ENCODE peak calls at places on chromosomes 1 and 21, in six cellular contexts. One of them, this sample, is unnamed.

GRCh38 chr21:34865922-34866271 is 183.2 kb downstream of the RUNX1 start:
- DNase-seq in IMR-90: no peak
- DNase-seq in PC-9: peak
- DNase-seq in CD8-positive, alpha-beta T cell: no peak
- DNase-seq in body of pancreas: no peak
- DNase-seq in GM23338: peak
- DNase-seq in this sample: no peak

GRCh38 chr21:38343691-38344090 is 86.9 kb downstream of the KCNJ15 start:
- DNase-seq in CD8-positive, alpha-beta T cell: no peak
- DNase-seq in IMR-90: peak
- DNase-seq in PC-9: no peak
- DNase-seq in GM23338: no peak
- DNase-seq in body of pancreas: peak
- DNase-seq in this sample: no peak

GRCh38 chr21:36245115-36245514 is 74.9 kb upstream of the MORC3 start:
- DNase-seq in body of pancreas: no peak
- DNase-seq in IMR-90: no peak
- DNase-seq in PC-9: no peak
- DNase-seq in GM23338: no peak
- DNase-seq in CD8-positive, alpha-beta T cell: no peak
- DNase-seq in this sample: no peak

GRCh38 chr1:156540955-156541354 is 31.4 kb downstream of the IQGAP3 start:
- DNase-seq in GM23338: no peak
- DNase-seq in PC-9: no peak
- DNase-seq in body of pancreas: no peak
- DNase-seq in IMR-90: peak
- DNase-seq in CD8-positive, alpha-beta T cell: no peak
- DNase-seq in this sample: no peak

GRCh38 chr1:9690440-9691107 is 39.0 kb downstream of the PIK3CD start:
- DNase-seq in CD8-positive, alpha-beta T cell: no peak
- DNase-seq in IMR-90: no peak
- DNase-seq in PC-9: no peak
- DNase-seq in body of pancreas: no peak
- DNase-seq in GM23338: peak
- DNase-seq in this sample: no peak

GRCh38 chr1:8392522-8392921 is 74.6 kb downstream of the SLC45A1 start:
- DNase-seq in IMR-90: no peak
- DNase-seq in body of pancreas: no peak
- DNase-seq in GM23338: no peak
- DNase-seq in PC-9: no peak
- DNase-seq in CD8-positive, alpha-beta T cell: no peak
- DNase-seq in this sample: no peak

GRCh38 chr1:44924835-44925464 is 61.4 kb downstream of the EIF2B3 start:
- DNase-seq in body of pancreas: no peak
- DNase-seq in CD8-positive, alpha-beta T cell: no peak
- DNase-seq in GM23338: peak
- DNase-seq in PC-9: peak
- DNase-seq in IMR-90: peak
- DNase-seq in this sample: no peak

GRCh38 chr1:226637147-226637935 is 88.8 kb downstream of the STUM start:
- DNase-seq in CD8-positive, alpha-beta T cell: no peak
- DNase-seq in body of pancreas: no peak
- DNase-seq in PC-9: no peak
- DNase-seq in IMR-90: no peak
- DNase-seq in GM23338: peak
- DNase-seq in this sample: no peak

GRCh38 chr1:93702828-93703183 is 21.2 kb upstream of the BCAR3 start:
- DNase-seq in body of pancreas: no peak
- DNase-seq in CD8-positive, alpha-beta T cell: no peak
- DNase-seq in GM23338: no peak
- DNase-seq in IMR-90: no peak
- DNase-seq in PC-9: no peak
- DNase-seq in this sample: no peak
- H3K27ac ChIP-seq in body of pancreas: no peak
- H3K27ac ChIP-seq in CD8-positive, alpha-beta T cell: no peak
- H3K27ac ChIP-seq in GM23338: no peak
- H3K27ac ChIP-seq in IMR-90: no peak
- H3K27ac ChIP-seq in PC-9: peak
- H3K27ac ChIP-seq in this sample: peak

GRCh38 chr1:47228644-47229030 is 3.4 kb downstream of the TAL1 start:
- DNase-seq in PC-9: no peak
- DNase-seq in IMR-90: no peak
- DNase-seq in CD8-positive, alpha-beta T cell: no peak
- DNase-seq in body of pancreas: no peak
- DNase-seq in GM23338: no peak
- DNase-seq in this sample: no peak
- H3K27ac ChIP-seq in PC-9: no peak
- H3K27ac ChIP-seq in IMR-90: no peak
- H3K27ac ChIP-seq in CD8-positive, alpha-beta T cell: no peak
- H3K27ac ChIP-seq in body of pancreas: no peak
- H3K27ac ChIP-seq in GM23338: no peak
- H3K27ac ChIP-seq in this sample: no peak

GRCh38 chr1:161119017-161119378 is 1.1 kb downstream of the NIT1 start:
- DNase-seq in CD8-positive, alpha-beta T cell: no peak
- DNase-seq in PC-9: no peak
- DNase-seq in GM23338: peak
- DNase-seq in IMR-90: no peak
- DNase-seq in body of pancreas: peak
- DNase-seq in this sample: no peak

GRCh38 chr1:161117681-161118581 is at the start of the genes NIT1 and PFDN2:
- DNase-seq in IMR-90: peak
- DNase-seq in PC-9: peak
- DNase-seq in GM23338: peak
- DNase-seq in body of pancreas: peak
- DNase-seq in CD8-positive, alpha-beta T cell: peak
- DNase-seq in this sample: no peak

GRCh38 chr1:161121042-161121441 is 3.1 kb downstream of the NIT1 start:
- DNase-seq in GM23338: no peak
- DNase-seq in PC-9: no peak
- DNase-seq in IMR-90: no peak
- DNase-seq in body of pancreas: no peak
- DNase-seq in CD8-positive, alpha-beta T cell: no peak
- DNase-seq in this sample: no peak

GRCh38 chr1:161121838-161122237 is 3.9 kb downstream of the NIT1 start:
- DNase-seq in IMR-90: no peak
- DNase-seq in body of pancreas: no peak
- DNase-seq in PC-9: no peak
- DNase-seq in CD8-positive, alpha-beta T cell: no peak
- DNase-seq in GM23338: no peak
- DNase-seq in this sample: no peak

GRCh38 chr1:161119379-161120061 is 1.6 kb downstream of the NIT1 start:
- DNase-seq in body of pancreas: peak
- DNase-seq in IMR-90: peak
- DNase-seq in CD8-positive, alpha-beta T cell: peak
- DNase-seq in GM23338: peak
- DNase-seq in PC-9: no peak
- DNase-seq in this sample: peak
- H3K27ac ChIP-seq in body of pancreas: peak
- H3K27ac ChIP-seq in IMR-90: no peak
- H3K27ac ChIP-seq in CD8-positive, alpha-beta T cell: peak
- H3K27ac ChIP-seq in GM23338: peak
- H3K27ac ChIP-seq in PC-9: peak
- H3K27ac ChIP-seq in this sample: peak

DNA sequence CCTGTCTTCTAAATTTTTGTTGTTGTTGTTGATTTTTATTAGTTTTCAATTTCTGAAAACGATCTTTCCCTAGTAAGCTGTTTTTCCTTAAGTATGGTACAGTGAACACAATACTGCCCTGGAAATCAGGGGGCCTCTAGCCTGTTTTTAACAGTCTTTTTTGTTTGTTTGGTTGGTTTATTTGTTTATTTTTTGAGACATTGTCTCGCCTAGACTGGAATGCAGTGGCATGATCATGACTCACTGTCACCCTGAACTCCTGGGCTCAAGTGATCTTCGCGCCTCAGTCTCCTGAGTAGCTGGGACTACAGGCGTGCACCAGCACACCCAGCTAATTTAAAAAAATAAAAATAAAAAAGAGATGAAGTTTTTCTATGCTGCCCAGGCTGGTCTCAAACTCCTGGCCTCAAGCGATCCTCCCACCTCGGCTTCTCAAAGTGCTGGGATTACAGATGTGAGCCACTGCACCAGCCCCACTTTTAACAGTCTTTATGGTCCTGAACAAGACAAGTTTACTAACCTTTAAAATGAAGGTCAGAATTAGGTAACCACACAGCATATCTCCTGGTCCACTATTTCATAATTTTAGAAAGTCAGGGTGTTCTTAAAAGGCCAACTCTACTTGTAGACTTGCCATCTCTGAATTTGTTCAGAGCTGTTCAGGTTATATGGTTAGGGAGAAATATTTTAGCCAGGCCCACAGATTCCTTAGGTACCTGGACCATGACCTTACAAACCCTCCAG is 35.4 kb downstream of the TBCE start:
- DNase-seq in CD8-positive, alpha-beta T cell: no peak
- DNase-seq in GM23338: no peak
- DNase-seq in PC-9: peak
- DNase-seq in IMR-90: no peak
- DNase-seq in body of pancreas: no peak
- DNase-seq in this sample: no peak
- H3K27ac ChIP-seq in CD8-positive, alpha-beta T cell: no peak
- H3K27ac ChIP-seq in GM23338: peak
- H3K27ac ChIP-seq in PC-9: peak
- H3K27ac ChIP-seq in IMR-90: no peak
- H3K27ac ChIP-seq in body of pancreas: no peak
- H3K27ac ChIP-seq in this sample: peak

GRCh38 chr1:30968220-30968971 is 59.8 kb upstream of the SDC3 start:
- DNase-seq in body of pancreas: no peak
- DNase-seq in IMR-90: no peak
- DNase-seq in PC-9: no peak
- DNase-seq in CD8-positive, alpha-beta T cell: no peak
- DNase-seq in GM23338: no peak
- DNase-seq in this sample: no peak
- H3K27ac ChIP-seq in body of pancreas: no peak
- H3K27ac ChIP-seq in IMR-90: peak
- H3K27ac ChIP-seq in PC-9: no peak
- H3K27ac ChIP-seq in CD8-positive, alpha-beta T cell: no peak
- H3K27ac ChIP-seq in GM23338: peak
- H3K27ac ChIP-seq in this sample: no peak

GRCh38 chr1:201582977-201583376 is 44.0 kb downstream of the NAV1 start:
- DNase-seq in CD8-positive, alpha-beta T cell: no peak
- DNase-seq in IMR-90: no peak
- DNase-seq in PC-9: no peak
- DNase-seq in body of pancreas: no peak
- DNase-seq in GM23338: no peak
- DNase-seq in this sample: no peak
- H3K27ac ChIP-seq in CD8-positive, alpha-beta T cell: no peak
- H3K27ac ChIP-seq in IMR-90: peak
- H3K27ac ChIP-seq in PC-9: no peak
- H3K27ac ChIP-seq in body of pancreas: no peak
- H3K27ac ChIP-seq in GM23338: no peak
- H3K27ac ChIP-seq in this sample: no peak

GRCh38 chr21:45304945-45305344 is 17.2 kb upstream of the POFUT2 start:
- DNase-seq in GM23338: no peak
- DNase-seq in IMR-90: no peak
- DNase-seq in body of pancreas: no peak
- DNase-seq in CD8-positive, alpha-beta T cell: peak
- DNase-seq in PC-9: no peak
- DNase-seq in this sample: no peak

GRCh38 chr21:45305831-45306230 is 18.1 kb upstream of the POFUT2 start:
- DNase-seq in GM23338: no peak
- DNase-seq in body of pancreas: peak
- DNase-seq in PC-9: no peak
- DNase-seq in IMR-90: no peak
- DNase-seq in CD8-positive, alpha-beta T cell: no peak
- DNase-seq in this sample: no peak

GRCh38 chr21:45308211-45309068 is 20.7 kb upstream of the POFUT2 start:
- DNase-seq in GM23338: no peak
- DNase-seq in IMR-90: peak
- DNase-seq in body of pancreas: no peak
- DNase-seq in CD8-positive, alpha-beta T cell: no peak
- DNase-seq in PC-9: no peak
- DNase-seq in this sample: no peak

GRCh38 chr21:45306832-45307571 is 19.3 kb upstream of the POFUT2 start:
- DNase-seq in body of pancreas: peak
- DNase-seq in IMR-90: peak
- DNase-seq in PC-9: no peak
- DNase-seq in CD8-positive, alpha-beta T cell: no peak
- DNase-seq in GM23338: no peak
- DNase-seq in this sample: no peak

GRCh38 chr21:45306453-45306831 is 18.7 kb upstream of the POFUT2 start:
- DNase-seq in CD8-positive, alpha-beta T cell: no peak
- DNase-seq in PC-9: no peak
- DNase-seq in GM23338: no peak
- DNase-seq in IMR-90: no peak
- DNase-seq in body of pancreas: peak
- DNase-seq in this sample: no peak
- H3K27ac ChIP-seq in CD8-positive, alpha-beta T cell: no peak
- H3K27ac ChIP-seq in PC-9: no peak
- H3K27ac ChIP-seq in GM23338: no peak
- H3K27ac ChIP-seq in IMR-90: peak
- H3K27ac ChIP-seq in body of pancreas: peak
- H3K27ac ChIP-seq in this sample: no peak

DNA sequence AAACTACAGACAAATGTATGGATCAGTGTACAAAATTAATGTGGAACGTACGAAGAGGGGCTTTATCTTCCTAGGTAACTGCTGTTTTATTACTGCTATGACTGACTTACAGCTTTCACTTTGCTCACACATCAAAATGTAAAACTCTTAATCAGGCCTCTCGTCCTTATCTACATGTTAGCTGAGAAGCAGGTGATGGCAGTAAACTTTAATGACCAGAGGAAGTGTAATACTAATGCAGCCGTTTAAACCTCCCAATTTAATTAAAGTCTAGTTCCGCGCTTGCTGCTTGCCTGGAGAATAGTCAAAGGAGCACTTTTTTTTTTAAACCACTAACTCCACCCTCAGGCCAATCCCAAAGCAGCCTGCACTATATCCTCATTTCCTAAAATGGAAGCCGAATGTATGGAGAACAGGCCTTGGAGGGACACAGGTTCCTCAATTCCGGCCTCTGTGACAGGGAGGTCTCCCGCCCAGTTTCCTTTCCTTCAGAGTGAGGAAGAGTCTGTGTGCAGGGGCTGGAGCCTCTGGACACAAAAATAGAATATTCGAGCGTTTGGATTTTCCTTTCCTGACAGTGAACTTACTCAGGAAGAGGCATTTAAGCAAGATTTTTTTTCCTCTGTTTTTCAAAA is 36.7 kb upstream of the RASAL2 start:
- DNase-seq in GM23338: peak
- DNase-seq in CD8-positive, alpha-beta T cell: no peak
- DNase-seq in body of pancreas: no peak
- DNase-seq in IMR-90: no peak
- DNase-seq in PC-9: no peak
- DNase-seq in this sample: no peak
- H3K27ac ChIP-seq in GM23338: peak
- H3K27ac ChIP-seq in CD8-positive, alpha-beta T cell: no peak
- H3K27ac ChIP-seq in body of pancreas: peak
- H3K27ac ChIP-seq in IMR-90: no peak
- H3K27ac ChIP-seq in PC-9: no peak
- H3K27ac ChIP-seq in this sample: peak

This sample was measured in epithelial cell of prostate.